ENCODE peak calls at places on chromosomes 1 and 21, in six cellular contexts. Z is HepG2, R is suprapubic skin, V is upper lobe of left lung, A is Panc1, G is transverse colon. C is an unnamed sample.

GRCh38 chr1:81111818-81112217 is 688.9 kb upstream of the ADGRL2 start:
- DNase-seq in Z (no peak), R (no peak), V (no peak), A (no peak), G (no peak), C (no peak)

GRCh38 chr1:913491-914252 is 10.1 kb upstream of the SAMD11 start:
- DNase-seq in Z (no peak), R (peak; percentile 50), V (no peak), A (no peak), G (no peak), C (peak; percentile 70)

GRCh38 chr21:14880922-14881321 is 183.9 kb downstream of the NRIP1 start:
- DNase-seq in Z (no peak), R (no peak), V (no peak), A (no peak), G (no peak), C (no peak)

GRCh38 chr1:61287734-61288133 is 205.4 kb downstream of the NFIA start:
- DNase-seq in Z (peak; percentile 9), R (no peak), V (peak; percentile 29), A (no peak), G (no peak), C (no peak)

GRCh38 chr1:67489643-67490042 is 59.4 kb upstream of the SERBP1 start:
- DNase-seq in Z (peak; percentile 36), R (no peak), V (no peak), A (no peak), G (no peak), C (no peak)

GRCh38 chr1:43853161-43853921 is 80.3 kb upstream of the ARTN start:
- DNase-seq in Z (no peak), R (no peak), V (peak; percentile 62), A (no peak), G (peak; percentile 78), C (peak; percentile 67)

GRCh38 chr1:215766521-215766920 is 199.4 kb downstream of the KCTD3 start:
- DNase-seq in Z (no peak), R (no peak), V (no peak), A (no peak), G (no peak), C (no peak)

GRCh38 chr1:28860332-28861073 is 48.5 kb downstream of the OPRD1 start:
- DNase-seq in Z (no peak), R (no peak), V (no peak), A (no peak), G (peak; percentile 13), C (peak; percentile 69)

GRCh38 chr1:206496131-206496793 is 11.1 kb upstream of the RASSF5 start:
- DNase-seq in Z (no peak), R (no peak), V (no peak), A (no peak), G (no peak), C (peak; percentile 71)

GRCh38 chr1:15390667-15391066 is 19.0 kb upstream of the EFHD2 start:
- DNase-seq in Z (no peak), R (no peak), V (no peak), A (no peak), G (no peak), C (no peak)

GRCh38 chr1:74396942-74397341 is 115.5 kb downstream of the LRRC53 start:
- DNase-seq in Z (no peak), R (no peak), V (no peak), A (no peak), G (no peak), C (no peak)

GRCh38 chr1:39378377-39378776 is 113.1 kb upstream of the BMP8A start:
- DNase-seq in Z (peak; percentile 89), R (no peak), V (no peak), A (no peak), G (peak; percentile 25), C (no peak)

GRCh38 chr1:112544753-112545152 is 36.0 kb downstream of the WNT2B start:
- DNase-seq in Z (peak; percentile 4), R (no peak), V (no peak), A (no peak), G (no peak), C (no peak)

GRCh38 chr1:207811920-207812720 is 60.3 kb downstream of the CD46 start:
- DNase-seq in Z (peak; percentile 64), R (peak; percentile 80), V (peak; percentile 92), A (no peak), G (no peak), C (peak; percentile 82)

GRCh38 chr1:119964673-119965363 is 68.5 kb upstream of the ADAM30 start:
- DNase-seq in Z (no peak), R (no peak), V (no peak), A (no peak), G (no peak), C (no peak)

GRCh38 chr1:155158991-155159390 is 14.1 kb downstream of the KRTCAP2 start:
- DNase-seq in Z (no peak), R (peak; percentile 14), V (no peak), A (no peak), G (no peak), C (no peak)

GRCh38 chr1:223831755-223832636 is 13.8 kb downstream of the TP53BP2 start:
- DNase-seq in Z (no peak), R (no peak), V (no peak), A (no peak), G (no peak), C (no peak)

GRCh38 chr1:197811769-197812168 is 36.5 kb upstream of the DENND1B start:
- DNase-seq in Z (no peak), R (no peak), V (no peak), A (no peak), G (no peak), C (no peak)
- TF ChIP-seq POLR2AphosphoS5 in Z (no peak), R (no peak), V (no peak), A (no peak), G (no peak), C (no peak)

DNA sequence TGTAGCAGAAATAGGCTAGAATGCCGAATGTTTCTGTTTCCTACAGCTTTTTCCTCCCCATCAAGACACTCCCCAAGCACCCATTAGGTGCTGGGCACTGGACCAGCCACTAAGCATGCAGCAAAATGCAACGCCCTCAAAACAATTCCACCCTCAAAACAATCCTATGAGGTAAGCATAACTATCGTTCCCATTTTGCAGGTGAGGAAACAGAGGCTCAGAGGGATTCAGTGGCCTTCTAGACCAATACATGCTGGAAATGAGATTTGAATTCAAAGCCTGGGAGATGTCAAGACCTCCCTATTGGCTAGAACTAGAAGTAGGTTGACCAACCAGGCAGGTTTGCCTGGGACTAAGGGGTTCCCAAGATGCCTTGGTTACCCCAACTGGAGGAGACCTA is 10.2 kb upstream of the ALDH4A1 start:
- DNase-seq in Z (no peak), R (no peak), V (no peak), A (no peak), G (no peak), C (no peak)
- H3K4me1 ChIP-seq in Z (peaks cover 13% of the 10 kb centered on the region), R (peaks cover 23% of the 10 kb centered on the region), V (peaks cover 20% of the 10 kb centered on the region), A (peaks cover 36% of the 10 kb centered on the region), G (no peaks in the 10 kb centered on the region), C (peaks cover 7% of the 10 kb centered on the region)

GRCh38 chr21:46295996-46296752 is 10.0 kb downstream of the YBEY start:
- DNase-seq in Z (peak; percentile 91), R (peak; percentile 91), V (peak; percentile 52), A (no peak), G (peak; percentile 70), C (peak; percentile 55)
- TF ChIP-seq POLR2AphosphoS5 in Z (peak; percentile 58), R (peak; percentile 58), V (no peak), A (no peak), G (no peak), C (no peak)

DNA sequence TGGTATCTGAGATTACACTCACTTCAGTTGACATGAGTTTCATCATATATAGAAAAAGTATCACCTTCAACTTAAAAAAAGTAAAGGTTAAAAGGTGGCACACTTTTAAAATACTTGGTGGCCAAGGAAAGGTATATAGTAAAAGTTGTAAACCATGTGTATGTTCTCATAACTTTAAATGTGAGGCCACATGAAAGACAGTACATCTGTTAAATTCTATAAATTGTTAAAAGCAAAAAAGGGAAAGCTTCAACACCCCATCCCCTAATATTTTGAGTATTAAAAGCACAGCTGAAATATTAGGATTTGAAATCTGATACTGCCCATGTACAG is 5.6 kb downstream of the IRF2BP2 start:
- DNase-seq in Z (no peak), R (no peak), V (no peak), A (no peak), G (no peak), C (no peak)
- H3K4me1 ChIP-seq in Z (peaks cover 30% of the 10 kb centered on the region), R (peaks cover 63% of the 10 kb centered on the region), V (peaks cover 78% of the 10 kb centered on the region), A (peaks cover 36% of the 10 kb centered on the region), G (peaks cover 49% of the 10 kb centered on the region), C (peaks cover 37% of the 10 kb centered on the region)

GRCh38 chr1:157279157-157280140 is 141.3 kb upstream of the ETV3 start:
- DNase-seq in Z (no peak), R (no peak), V (no peak), A (no peak), G (no peak), C (peak; percentile 41)
- TF ChIP-seq POLR2AphosphoS5 in Z (no peak), R (no peak), V (no peak), A (no peak), G (no peak), C (no peak)

GRCh38 chr1:171219751-171220385 is 28.4 kb upstream of the FMO1 start:
- DNase-seq in Z (no peak), R (no peak), V (no peak), A (no peak), G (no peak), C (no peak)
- H3K4me1 ChIP-seq in Z (no peaks in the 10 kb centered on the region), R (peaks cover 37% of the 10 kb centered on the region), V (peaks cover 8% of the 10 kb centered on the region), A (no peaks in the 10 kb centered on the region), G (peaks cover 10% of the 10 kb centered on the region), C (peaks cover 58% of the 10 kb centered on the region)

GRCh38 chr21:42532466-42533181 is 19.0 kb downstream of the SLC37A1 start:
- DNase-seq in Z (no peak), R (peak; percentile 75), V (peak; percentile 84), A (no peak), G (peak; percentile 61), C (peak; percentile 78)
- TF ChIP-seq POLR2AphosphoS5 in Z (no peak), R (peak; percentile 34), V (peak; percentile 39), A (no peak), G (peak; percentile 31), C (peak; percentile 53)

GRCh38 chr1:152168535-152168868 is 9.5 kb upstream of the RPTN start:
- DNase-seq in Z (no peak), R (no peak), V (no peak), A (no peak), G (no peak), C (no peak)
- H3K4me1 ChIP-seq in Z (no peaks in the 10 kb centered on the region), R (peaks cover 63% of the 10 kb centered on the region), V (peaks cover 9% of the 10 kb centered on the region), A (no peaks in the 10 kb centered on the region), G (no peaks in the 10 kb centered on the region), C (no peaks in the 10 kb centered on the region)

DNA sequence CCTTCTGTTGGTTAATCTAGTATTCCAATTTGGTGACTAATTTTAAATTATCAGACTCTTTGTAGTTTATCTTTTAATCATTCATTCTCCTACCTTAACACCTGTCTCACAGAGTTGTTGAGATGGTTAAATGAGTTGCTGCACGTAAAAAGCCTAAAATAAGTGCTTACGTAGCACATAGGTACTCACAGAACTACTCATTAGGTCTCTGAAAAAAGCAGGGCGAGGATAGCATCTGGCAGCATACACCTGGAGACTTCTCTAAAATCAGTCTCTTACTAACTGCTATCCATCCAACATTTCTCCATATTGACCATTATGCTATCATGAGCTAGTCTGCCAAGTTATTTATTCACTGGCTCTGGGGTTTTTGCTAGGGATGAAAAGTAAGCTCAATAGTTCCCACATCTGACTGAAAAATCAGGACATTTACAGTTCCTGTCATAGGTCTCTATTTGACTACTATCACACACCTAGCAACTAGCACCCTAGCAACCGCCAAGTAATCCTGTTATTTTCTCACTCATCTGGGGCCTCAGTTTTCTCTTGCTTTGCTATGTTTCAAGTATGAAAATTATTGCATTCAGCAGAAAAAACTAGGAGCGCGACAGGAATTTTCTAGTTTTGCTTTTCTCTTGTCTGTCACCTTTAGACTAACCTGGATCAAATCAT is 11.2 kb downstream of the CSDE1 start:
- DNase-seq in Z (no peak), R (no peak), V (no peak), A (no peak), G (no peak), C (no peak)
- TF ChIP-seq POLR2AphosphoS5 in Z (no peak), R (no peak), V (no peak), A (no peak), G (no peak), C (no peak)